ENCODE peak calls at places on chromosomes 2 and 18, in four cellular contexts. L is CD4-positive, alpha-beta T cell; N is HL-60; T is A549. R is an unnamed sample.

GRCh38 chr2:46857871-46858696 is 57.5 kb downstream of the MCFD2 start:
- DNase-seq in N (no peak), L (no peak), T (peak), R (no peak)

GRCh38 chr2:169294001-169294675 is 68.2 kb downstream of the LRP2 start:
- DNase-seq in N (peak), T (no peak), L (no peak), R (no peak)

GRCh38 chr2:10057231-10058107 is 14.1 kb downstream of the KLF11 start:
- DNase-seq in T (no peak), N (no peak), L (no peak), R (no peak)

GRCh38 chr2:194452504-194452903 is 1204.5 kb upstream of the SLC39A10 start:
- DNase-seq in L (no peak), N (no peak), T (no peak), R (no peak)

GRCh38 chr18:27315001-27315400 is 129.9 kb upstream of the CHST9 start:
- DNase-seq in L (no peak), T (no peak), N (no peak), R (no peak)

GRCh38 chr18:43692291-43692690 is 415.0 kb upstream of the SYT4 start:
- DNase-seq in N (no peak), L (no peak), T (no peak), R (no peak)

GRCh38 chr2:61928816-61929471 is 23.5 kb downstream of the COMMD1 start:
- DNase-seq in L (no peak), N (no peak), T (no peak), R (no peak)

GRCh38 chr2:220437938-220438337 is 810.5 kb downstream of the SLC4A3 start:
- DNase-seq in T (no peak), N (no peak), L (no peak), R (no peak)

GRCh38 chr2:120323214-120323613 is 22.7 kb upstream of the INHBB start:
- DNase-seq in N (no peak), T (no peak), L (no peak), R (no peak)

GRCh38 chr2:134679740-134680139 is 39.1 kb downstream of the TMEM163 start:
- DNase-seq in N (peak), T (no peak), L (no peak), R (no peak)

GRCh38 chr2:73252238-73253027 is 18.3 kb downstream of the CCT7 start:
- DNase-seq in L (no peak), T (no peak), N (no peak), R (no peak)

GRCh38 chr2:48755473-48755872 is at the start of gene LHCGR:
- DNase-seq in N (no peak), T (no peak), L (no peak), R (no peak)

GRCh38 chr2:189128961-189129360 is 50.6 kb downstream of the COL5A2 start:
- DNase-seq in T (no peak), L (no peak), N (no peak), R (no peak)
- H3K27ac ChIP-seq in T (no peak), L (no peak), N (no peak), R (no peak)

GRCh38 chr2:128263902-128264331 is 54.8 kb downstream of the HS6ST1 start:
- DNase-seq in N (no peak), T (no peak), L (no peak), R (no peak)
- H3K27ac ChIP-seq in N (no peak), T (no peak), L (no peak), R (no peak)

GRCh38 chr2:196234672-196235071 is 63.3 kb upstream of the STK17B start:
- DNase-seq in T (no peak), L (no peak), N (peak), R (no peak)
- H3K27ac ChIP-seq in T (no peak), L (peak), N (peak), R (no peak)

GRCh38 chr2:96530474-96531357 is 5.8 kb upstream of the ARID5A start:
- DNase-seq in T (no peak), L (no peak), N (no peak), R (no peak)
- H3K27ac ChIP-seq in T (no peak), L (peak), N (no peak), R (no peak)

DNA sequence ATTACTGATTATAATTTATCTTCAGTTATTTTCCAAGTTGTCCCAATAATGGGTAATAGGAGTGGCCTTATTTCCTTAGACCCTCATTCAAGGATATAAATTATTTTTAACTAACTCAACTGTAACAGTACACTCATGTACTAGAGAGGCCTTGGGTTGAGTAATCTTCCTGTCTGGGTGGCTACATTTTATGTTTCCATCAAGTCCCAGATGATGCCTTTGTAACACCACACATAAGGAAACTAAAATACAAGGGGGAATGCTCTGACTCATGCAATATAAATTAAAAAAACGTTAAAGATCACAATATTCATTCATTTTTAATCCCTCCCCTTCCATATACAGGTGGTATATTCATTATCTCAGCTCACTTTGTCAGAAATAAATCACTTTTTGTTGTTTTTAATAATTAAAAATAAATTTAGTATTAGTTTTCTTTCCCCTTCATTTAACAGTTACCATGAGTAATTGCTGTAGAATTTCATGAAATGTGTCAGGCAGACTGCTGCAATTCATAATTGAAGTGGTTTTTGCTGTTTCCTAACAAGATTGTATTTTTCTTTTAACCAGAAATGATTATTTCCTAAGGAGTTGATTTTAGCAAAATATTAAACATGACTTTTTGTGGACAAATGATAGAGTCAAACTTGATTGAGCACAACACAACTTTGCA is 1403.6 kb downstream of the SUCLG1 start:
- DNase-seq in N (no peak), L (no peak), T (no peak), R (no peak)
- H3K27ac ChIP-seq in N (no peak), L (no peak), T (no peak), R (no peak)

GRCh38 chr2:42192642-42193566 is 23.8 kb downstream of the EML4 start:
- DNase-seq in L (no peak), T (no peak), N (no peak), R (no peak)
- H3K27ac ChIP-seq in L (no peak), T (peak), N (no peak), R (no peak)

GRCh38 chr2:164841719-164842623 is at the start of gene COBLL1:
- DNase-seq in T (peak), L (no peak), N (peak), R (peak)
- H3K27ac ChIP-seq in T (peak), L (no peak), N (no peak), R (peak)

GRCh38 chr2:217816396-217816869 is 186.4 kb downstream of the TNS1 start:
- DNase-seq in L (no peak), N (no peak), T (no peak), R (no peak)
- H3K27ac ChIP-seq in L (no peak), N (no peak), T (no peak), R (peak)

GRCh38 chr2:107337209-107337898 is 451.4 kb upstream of the ST6GAL2 start:
- DNase-seq in T (no peak), L (no peak), N (no peak), R (no peak)

GRCh38 chr2:107334311-107334710 is 448.3 kb upstream of the ST6GAL2 start:
- DNase-seq in N (no peak), L (no peak), T (no peak), R (no peak)

GRCh38 chr2:107338571-107338970 is 452.6 kb upstream of the ST6GAL2 start:
- DNase-seq in L (no peak), N (no peak), T (no peak), R (no peak)

GRCh38 chr2:107338059-107338458 is 452.1 kb upstream of the ST6GAL2 start:
- DNase-seq in L (no peak), N (no peak), T (no peak), R (no peak)

GRCh38 chr2:107336536-107336935 is 450.6 kb upstream of the ST6GAL2 start:
- DNase-seq in N (no peak), T (no peak), L (no peak), R (no peak)
- H3K27ac ChIP-seq in N (no peak), T (no peak), L (no peak), R (no peak)

R was measured in substantia nigra.